ENCODE peak calls at places on chromosomes 4 and X, in five cellular contexts. V is HCT116, B is DND-41, C is IMR-90, Y is colonic mucosa. Q is an unnamed sample.

GRCh38 chrX:22057667-22058066 is 25.5 kb downstream of the PHEX start:
- DNase-seq in V (no peak), B (no peak), C (no peak), Y (no peak), Q (no peak)

GRCh38 chr4:176376032-176376614 is 56.4 kb downstream of the SPCS3 start:
- DNase-seq in C (peak; percentile 53), Y (no peak), V (peak; percentile 19), B (no peak), Q (no peak)

GRCh38 chr4:57355066-57355465 is 244.9 kb upstream of the IGFBP7 start:
- DNase-seq in C (no peak), Y (no peak), V (no peak), B (no peak), Q (no peak)

GRCh38 chrX:42246814-42247213 is 323.5 kb upstream of the CASK start:
- DNase-seq in V (no peak), B (no peak), C (no peak), Y (no peak), Q (no peak)

GRCh38 chrX:41499984-41500383 is 52.8 kb downstream of the NYX start:
- DNase-seq in C (no peak), B (no peak), V (no peak), Y (no peak), Q (no peak)

GRCh38 chrX:110675866-110676265 is 119.8 kb downstream of the CHRDL1 start:
- DNase-seq in B (no peak), V (no peak), Y (no peak), C (no peak), Q (no peak)

GRCh38 chrX:34288782-34289181 is 156.7 kb upstream of the FAM47A start:
- DNase-seq in C (no peak), B (no peak), Y (no peak), V (no peak), Q (no peak)

GRCh38 chr4:1402021-1402515 is 4.2 kb downstream of the NKX1-1 start:
- DNase-seq in V (no peak), Y (no peak), B (no peak), C (no peak), Q (peak; percentile 41)

GRCh38 chrX:45771560-45772340 is 571.1 kb upstream of the DIPK2B start:
- DNase-seq in C (peak; percentile 80), V (no peak), B (peak; percentile 79), Y (peak; percentile 48), Q (no peak)

GRCh38 chr4:96009720-96010119 is 169.8 kb downstream of the PDHA2 start:
- DNase-seq in V (no peak), Y (no peak), B (no peak), C (no peak), Q (no peak)

GRCh38 chrX:34734383-34734782 is 77.3 kb upstream of the TMEM47 start:
- DNase-seq in B (no peak), V (no peak), Y (no peak), C (peak; percentile 62), Q (no peak)

GRCh38 chr4:98662619-98663225 is 4.3 kb upstream of the TSPAN5 start:
- DNase-seq in C (peak; percentile 9), B (no peak), V (no peak), Y (no peak), Q (peak; percentile 88)

GRCh38 chr4:82284475-82284857 is 89.3 kb downstream of the HNRNPD start:
- DNase-seq in V (no peak), Y (no peak), C (no peak), B (no peak), Q (no peak)
- H3K9ac ChIP-seq in V (no peak overlapping the region), Y (no peak overlapping the region), C (no peak overlapping the region), B (peak overlapping the region; percentile 29), Q (no peak overlapping the region)

DNA sequence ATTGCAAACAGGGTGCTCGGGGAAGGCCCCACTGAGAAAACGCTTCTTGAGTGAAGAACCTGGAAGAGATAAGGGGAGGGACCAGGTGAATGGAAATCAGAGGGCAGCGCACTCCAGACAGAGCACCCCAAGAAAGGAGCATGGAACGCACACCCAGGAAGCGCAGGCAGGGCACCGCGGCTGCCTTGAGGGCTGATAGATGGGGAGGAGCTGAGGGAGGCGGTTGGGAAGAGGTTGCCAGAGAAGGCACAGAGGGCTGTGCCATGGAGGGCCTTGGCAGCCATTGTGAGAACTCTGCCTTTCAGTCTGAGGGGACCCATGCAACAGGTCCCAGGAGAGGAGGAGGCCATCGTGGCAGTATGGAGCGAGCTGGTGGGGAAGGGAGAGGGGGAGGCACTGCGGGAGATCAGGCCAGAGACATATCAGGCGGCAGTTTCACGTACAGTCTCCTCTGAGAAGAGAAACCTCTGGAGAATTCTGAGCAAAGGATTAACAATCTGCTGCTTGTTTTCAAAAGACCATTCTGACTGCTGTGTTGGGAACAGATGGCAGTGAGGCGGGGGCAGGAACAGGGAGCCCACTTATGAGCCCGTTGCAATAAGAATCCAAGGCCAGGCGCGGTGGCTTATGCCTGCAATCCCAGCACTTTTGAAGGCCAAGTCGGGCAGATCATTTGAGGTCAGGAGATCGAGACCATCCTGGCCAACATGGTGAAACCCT is 83.7 kb downstream of the PCYT1B start:
- DNase-seq in Y (no peak), C (no peak), V (no peak), B (no peak), Q (no peak)
- TF ChIP-seq CTCF in Y (no peak), C (no peak), V (no peak), B (no peak), Q (no peak)

GRCh38 chr4:186739317-186739716 is 15.7 kb upstream of the FAT1 start:
- DNase-seq in V (no peak), B (no peak), C (no peak), Y (no peak), Q (no peak)

GRCh38 chr4:186746581-186746980 is 22.9 kb upstream of the FAT1 start:
- DNase-seq in C (peak; percentile 83), Y (no peak), B (no peak), V (no peak), Q (no peak)

GRCh38 chr4:186740822-186741221 is 17.2 kb upstream of the FAT1 start:
- DNase-seq in V (no peak), Y (no peak), B (no peak), C (peak; percentile 61), Q (no peak)

GRCh38 chr4:186739802-186740434 is 16.3 kb upstream of the FAT1 start:
- DNase-seq in B (no peak), V (no peak), Y (peak; percentile 74), C (no peak), Q (no peak)

DNA sequence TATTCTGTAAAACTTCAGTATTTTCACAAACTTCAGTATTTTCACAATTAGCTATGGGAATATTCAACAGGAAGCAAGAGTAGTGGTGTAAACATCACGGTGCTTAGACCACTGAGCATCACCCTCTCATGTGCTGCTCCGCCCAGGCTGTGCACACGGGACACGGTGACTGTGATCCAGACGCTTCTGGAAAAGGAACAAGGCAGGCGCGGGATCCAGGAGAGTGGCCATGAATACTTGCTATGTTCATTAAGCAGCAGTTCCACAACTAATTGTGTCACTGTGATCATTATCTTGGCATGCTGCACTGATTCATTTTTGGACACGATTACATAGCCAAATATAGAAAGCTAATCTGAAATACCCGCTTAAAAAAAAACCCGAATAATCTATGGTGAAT is 19.6 kb upstream of the FAT1 start:
- DNase-seq in B (no peak), C (no peak), V (no peak), Y (no peak), Q (no peak)
- H3K4me1 ChIP-seq in B (no peaks in the 10 kb centered on the region), C (peaks cover 4% of the 10 kb centered on the region), V (peaks cover 12% of the 10 kb centered on the region), Y (peaks cover 7% of the 10 kb centered on the region), Q (no peaks in the 10 kb centered on the region)

GRCh38 chr4:182145360-182145905 is 97.8 kb upstream of the TENM3 start:
- DNase-seq in Y (no peak), C (no peak), B (no peak), V (no peak), Q (peak; percentile 64)
- H3K9ac ChIP-seq in Y (no peak overlapping the region), C (peak overlapping the region; percentile 58), B (no peak overlapping the region), V (no peak overlapping the region), Q (peak overlapping the region; percentile 70)

Q was measured in endodermal cell.